ENCODE peak calls at places on chromosomes 12 and 14, in five cellular contexts. L, S, E, O and C are unnamed samples.

GRCh38 chr12:22034709-22035506 is 11.1 kb upstream of the CMAS start:
- DNase-seq in L (no peak), E (no peak), S (no peak), O (no peak), C (peak; percentile 32)

GRCh38 chr14:91119556-91120311 is 5.9 kb downstream of the DGLUCY start:
- DNase-seq in E (peak; percentile 60), O (no peak), S (no peak), L (no peak), C (peak; percentile 37)

GRCh38 chr12:114668905-114669304 is 15.1 kb downstream of the TBX3 start:
- DNase-seq in O (no peak), E (no peak), L (no peak), S (peak; percentile 63), C (no peak)

GRCh38 chr12:67068204-67068731 is 200.9 kb upstream of the CAND1 start:
- DNase-seq in S (peak; percentile 44), E (no peak), L (no peak), O (no peak), C (peak; percentile 29)

GRCh38 chr14:95946867-95947266 is 70.2 kb downstream of the TUNAR start:
- DNase-seq in S (no peak), L (no peak), O (no peak), E (no peak), C (no peak)

GRCh38 chr14:20836668-20837338 is 34.2 kb upstream of the RNASE1 start:
- DNase-seq in L (no peak), S (peak; percentile 60), O (no peak), E (no peak), C (no peak)

GRCh38 chr14:52000019-52000582 is 10.8 kb downstream of the RTRAF start:
- DNase-seq in S (no peak), O (no peak), E (no peak), L (no peak), C (no peak)

GRCh38 chr14:24368562-24369252 is 723 bp downstream of the NFATC4 start:
- DNase-seq in E (no peak), O (no peak), L (peak; percentile 71), S (peak; percentile 90), C (peak; percentile 48)

GRCh38 chr12:93802293-93802692 is 125.1 kb downstream of the CRADD start:
- DNase-seq in E (peak; percentile 11), O (no peak), L (peak; percentile 60), S (no peak), C (no peak)

GRCh38 chr14:67623114-67623513 is 3.4 kb downstream of the ARG2 start:
- DNase-seq in E (no peak), L (no peak), S (peak; percentile 16), O (no peak), C (no peak)

GRCh38 chr12:90020006-90020405 is 311.4 kb upstream of the ATP2B1 start:
- DNase-seq in O (no peak), S (no peak), L (no peak), E (no peak), C (no peak)

GRCh38 chr14:54722791-54723432 is 156.0 kb downstream of the SAMD4A start:
- DNase-seq in S (peak; percentile 34), E (no peak), L (no peak), O (no peak), C (no peak)

GRCh38 chr12:110301065-110301806 is 20.2 kb downstream of the ATP2A2 start:
- DNase-seq in O (no peak), S (no peak), L (no peak), E (no peak), C (no peak)

GRCh38 chr12:57591567-57592325 is 754 bp downstream of the PIP4K2C start:
- DNase-seq in S (peak; percentile 65), O (no peak), L (no peak), E (peak; percentile 3), C (peak; percentile 45)

GRCh38 chr12:24814379-24815086 is 134.4 kb downstream of the BCAT1 start:
- DNase-seq in S (no peak), L (no peak), E (no peak), O (no peak), C (no peak)

GRCh38 chr12:82554529-82554928 is 132.2 kb upstream of the TMTC2 start:
- DNase-seq in S (no peak), O (no peak), E (peak; percentile 62), L (no peak), C (no peak)

GRCh38 chr12:38653650-38654049 is 251.7 kb downstream of the CPNE8 start:
- DNase-seq in L (no peak), E (no peak), S (no peak), O (no peak), C (no peak)

GRCh38 chr12:69900720-69901131 is 75.7 kb downstream of the MYRFL start:
- DNase-seq in L (peak; percentile 52), O (peak; percentile 67), S (peak; percentile 91), E (peak; percentile 33), C (peak; percentile 91)

GRCh38 chr14:21535545-21536394 is 9.6 kb upstream of the SALL2 start:
- DNase-seq in O (no peak), E (no peak), L (no peak), S (no peak), C (no peak)

GRCh38 chr14:106318700-106319099 is 792.3 kb downstream of the TMEM121 start:
- DNase-seq in E (no peak), L (no peak), O (peak; percentile 41), S (no peak), C (no peak)

GRCh38 chr14:102591372-102591943 is 991 bp upstream of the RCOR1 start:
- DNase-seq in E (no peak), O (peak; percentile 7), S (peak; percentile 56), L (peak; percentile 64), C (peak; percentile 54)

GRCh38 chr12:27733052-27733656 is 22.5 kb downstream of the MRPS35 start:
- DNase-seq in E (peak; percentile 16), L (no peak), O (peak; percentile 19), S (peak; percentile 45), C (no peak)

GRCh38 chr12:152440-152839 is 61.5 kb downstream of the SLC6A12 start:
- DNase-seq in L (no peak), S (peak; percentile 71), E (no peak), O (no peak), C (no peak)

GRCh38 chr12:29519585-29520182 is 22.2 kb upstream of the OVCH1 start:
- DNase-seq in E (peak; percentile 6), S (peak; percentile 60), L (no peak), O (no peak), C (peak; percentile 22)

GRCh38 chr12:77299001-77299400 is 233.6 kb upstream of the E2F7 start:
- DNase-seq in S (no peak), E (no peak), O (no peak), L (no peak), C (no peak)

GRCh38 chr14:103538291-103539055 is 9.5 kb downstream of the TRMT61A start:
- DNase-seq in O (no peak), L (peak; percentile 60), S (no peak), E (no peak), C (no peak)

GRCh38 chr14:75059642-75060041 is 4.2 kb downstream of the ACYP1 start:
- DNase-seq in O (no peak), L (no peak), E (no peak), S (no peak), C (no peak)

GRCh38 chr14:89845346-89845745 is 109.2 kb downstream of the EFCAB11 start:
- DNase-seq in O (no peak), S (peak; percentile 57), E (no peak), L (no peak), C (no peak)

GRCh38 chr14:35385042-35385839 is 19.3 kb downstream of the NFKBIA start:
- DNase-seq in E (peak; percentile 86), O (no peak), S (peak; percentile 76), L (peak; percentile 89), C (peak; percentile 77)

GRCh38 chr12:119593578-119594398 is at the start of gene TMEM233:
- DNase-seq in E (no peak), L (peak; percentile 43), S (no peak), O (no peak), C (no peak)

GRCh38 chr12:128753438-128753837 is 70.3 kb downstream of the SLC15A4 start:
- DNase-seq in L (no peak), O (no peak), S (no peak), E (no peak), C (no peak)